ENCODE peak calls at places on chromosomes 7 and 10, in seven cellular contexts. D is upper lobe of left lung; U is posterior cingulate gyrus; B is iris pigment epithelial cell; E is CD8-positive, alpha-beta T cell; F is activated CD4-positive, alpha-beta T cell treated with anti-CD3 and anti-CD28 coated beads for 24 hours; I is BJ. P is an unnamed sample.

GRCh38 chr10:129888784-129889616 is 75.1 kb downstream of the EBF3 start:
- DNase-seq in D (no peak), U (no peak), B (peak), E (peak), F (peak), I (no peak), P (peak)

GRCh38 chr10:79354615-79355014 is 7.3 kb downstream of the PPIF start:
- DNase-seq in D (peak), U (no peak), B (no peak), E (no peak), F (no peak), I (no peak), P (no peak)

GRCh38 chr10:380313-380955 is 245.2 kb downstream of the ZMYND11 start:
- DNase-seq in D (no peak), U (no peak), B (peak), E (no peak), F (no peak), I (no peak), P (peak)

GRCh38 chr10:91251430-91252056 is 31.1 kb downstream of the PCGF5 start:
- DNase-seq in D (peak), U (peak), B (peak), E (peak), F (peak), I (peak), P (peak)

GRCh38 chr10:49113741-49114141 is 1.6 kb downstream of the VSTM4 start:
- DNase-seq in D (peak), U (no peak), B (no peak), E (peak), F (no peak), I (no peak), P (no peak)

GRCh38 chr7:133698127-133698526 is 429.0 kb upstream of the LRGUK start:
- DNase-seq in D (no peak), U (peak), B (peak), E (no peak), F (no peak), I (no peak), P (no peak)

GRCh38 chr7:47470567-47471357 is 111.1 kb downstream of the TNS3 start:
- DNase-seq in D (no peak), U (peak), B (no peak), E (no peak), F (no peak), I (no peak), P (no peak)

GRCh38 chr7:88306590-88307048 is at the start of gene STEAP4:
- DNase-seq in D (peak), U (peak), B (peak), E (no peak), F (no peak), I (no peak), P (peak)

GRCh38 chr10:109963439-109963838 is 40.1 kb upstream of the XPNPEP1 start:
- DNase-seq in D (no peak), U (no peak), B (peak), E (no peak), F (no peak), I (no peak), P (peak)

GRCh38 chr10:29681700-29682444 is 47.1 kb upstream of the SVIL start:
- DNase-seq in D (peak), U (no peak), B (no peak), E (peak), F (peak), I (no peak), P (no peak)

GRCh38 chr10:124389613-124390361 is 28.9 kb downstream of the OAT start:
- DNase-seq in D (peak), U (peak), B (no peak), E (no peak), F (no peak), I (no peak), P (no peak)

GRCh38 chr10:69321037-69321715 is 42.9 kb downstream of the HK1 start:
- DNase-seq in D (peak), U (peak), B (no peak), E (no peak), F (no peak), I (no peak), P (no peak)

GRCh38 chr7:81725003-81725402 is 44.8 kb downstream of the HGF start:
- DNase-seq in D (no peak), U (no peak), B (peak), E (no peak), F (no peak), I (peak), P (peak)

GRCh38 chr10:33734393-33735110 is 400.1 kb upstream of the NRP1 start:
- DNase-seq in D (no peak), U (no peak), B (peak), E (no peak), F (no peak), I (no peak), P (peak)

GRCh38 chr7:101173752-101174244 is 6.3 kb downstream of the NAT16 start:
- DNase-seq in D (peak), U (no peak), B (peak), E (peak), F (peak), I (no peak), P (no peak)

GRCh38 chr7:94643771-94644545 is 12.0 kb downstream of the SGCE start:
- DNase-seq in D (no peak), U (no peak), B (peak), E (no peak), F (no peak), I (no peak), P (no peak)

GRCh38 chr10:219731-220472 is 84.6 kb downstream of the ZMYND11 start:
- DNase-seq in D (no peak), U (no peak), B (no peak), E (no peak), F (no peak), I (no peak), P (no peak)

GRCh38 chr10:133041101-133041500 is 46.6 kb upstream of the ADGRA1 start:
- DNase-seq in D (no peak), U (no peak), B (no peak), E (no peak), F (no peak), I (no peak), P (no peak)

GRCh38 chr10:93495654-93496321 is 624 bp upstream of the CEP55 start:
- DNase-seq in D (peak), U (no peak), B (no peak), E (peak), F (no peak), I (no peak), P (peak)

GRCh38 chr7:156754222-156754621 is 113.6 kb downstream of the RNF32 start:
- DNase-seq in D (no peak), U (no peak), B (no peak), E (no peak), F (no peak), I (no peak), P (no peak)

GRCh38 chr7:117075934-117076333 is 122.6 kb downstream of the ST7 start:
- DNase-seq in D (no peak), U (no peak), B (no peak), E (no peak), F (no peak), I (no peak), P (no peak)

GRCh38 chr7:23377134-23377533 is 78.0 kb downstream of the MALSU1 start:
- DNase-seq in D (no peak), U (no peak), B (peak), E (no peak), F (no peak), I (no peak), P (peak)

GRCh38 chr7:101586971-101587370 is 42.1 kb downstream of the MYL10 start:
- DNase-seq in D (no peak), U (peak), B (no peak), E (no peak), F (no peak), I (no peak), P (no peak)

GRCh38 chr10:91745086-91745831 is 53.0 kb upstream of the TNKS2 start:
- DNase-seq in D (no peak), U (no peak), B (peak), E (no peak), F (no peak), I (no peak), P (peak)

GRCh38 chr10:78371118-78371517 is 337.5 kb downstream of the RPS24 start:
- DNase-seq in D (no peak), U (no peak), B (no peak), E (no peak), F (no peak), I (no peak), P (peak)

GRCh38 chr10:29554660-29555059 is 80.1 kb downstream of the SVIL start:
- DNase-seq in D (no peak), U (no peak), B (peak), E (no peak), F (no peak), I (no peak), P (no peak)

GRCh38 chr10:69464401-69464800 is 13.1 kb downstream of the TSPAN15 start:
- DNase-seq in D (no peak), U (peak), B (no peak), E (no peak), F (no peak), I (no peak), P (no peak)

GRCh38 chr7:40604601-40605438 is 470.0 kb downstream of the SUGCT start:
- DNase-seq in D (peak), U (peak), B (peak), E (no peak), F (no peak), I (no peak), P (peak)